ENCODE peak calls at places on chromosomes 12 and 14, in four cellular contexts. T is gastrocnemius medialis, U is mesendoderm, N is skeletal muscle cell. S is an unnamed sample.

GRCh38 chr14:94936411-94936892 is 166.5 kb upstream of the GSC start:
- DNase-seq in T (peak; percentile 36), U (no peak), N (no peak), S (no peak)

GRCh38 chr14:104266643-104267575 is 128.5 kb downstream of the KIF26A start:
- DNase-seq in T (no peak), U (no peak), N (no peak), S (no peak)

GRCh38 chr12:95547522-95548055 is 3.7 kb downstream of the USP44 start:
- DNase-seq in T (no peak), U (peak; percentile 81), N (no peak), S (no peak)

GRCh38 chr12:103677341-103677740 is 90.3 kb downstream of the STAB2 start:
- DNase-seq in T (no peak), U (peak; percentile 41), N (no peak), S (no peak)

GRCh38 chr12:54603173-54603814 is 14.8 kb upstream of the PPP1R1A start:
- DNase-seq in T (peak; percentile 45), U (peak; percentile 84), N (no peak), S (no peak)

GRCh38 chr12:115794659-115795081 is 482.8 kb downstream of the MED13L start:
- DNase-seq in T (no peak), U (peak; percentile 93), N (no peak), S (no peak)

GRCh38 chr12:53073881-53074280 is 5.3 kb downstream of the SPRYD3 start:
- DNase-seq in T (no peak), U (no peak), N (no peak), S (no peak)

GRCh38 chr12:104816845-104817503 is 141.1 kb downstream of the SLC41A2 start:
- DNase-seq in T (no peak), U (no peak), N (no peak), S (no peak)

GRCh38 chr12:96236221-96236822 is 42.1 kb downstream of the ELK3 start:
- DNase-seq in T (no peak), U (no peak), N (no peak), S (no peak)

GRCh38 chr14:56199095-56199975 is 81.1 kb downstream of the PELI2 start:
- DNase-seq in T (peak; percentile 49), U (peak; percentile 55), N (peak; percentile 97), S (peak; percentile 98)

GRCh38 chr12:130633771-130634170 is 82.3 kb downstream of the RIMBP2 start:
- DNase-seq in T (peak; percentile 53), U (peak; percentile 70), N (no peak), S (no peak)

GRCh38 chr12:3680919-3681594 is 71.9 kb downstream of the CRACR2A start:
- DNase-seq in T (no peak), U (no peak), N (no peak), S (no peak)

GRCh38 chr12:117039891-117040309 is 59.3 kb downstream of the TESC start:
- DNase-seq in T (no peak), U (no peak), N (no peak), S (no peak)

GRCh38 chr14:63045234-63045611 is at the start of gene KCNH5:
- DNase-seq in T (no peak), U (peak; percentile 85), N (no peak), S (no peak)

GRCh38 chr12:6915023-6915788 is 826 bp downstream of the ENO2 start:
- DNase-seq in T (no peak), U (peak; percentile 92), N (no peak), S (no peak)

GRCh38 chr12:49865782-49866135 is 22.9 kb upstream of the BCDIN3D start:
- DNase-seq in T (no peak), U (no peak), N (no peak), S (no peak)

GRCh38 chr14:105151131-105151837 is 17.3 kb downstream of the JAG2 start:
- DNase-seq in T (peak; percentile 10), U (no peak), N (no peak), S (no peak)

GRCh38 chr12:52097045-52097666 is 17.7 kb downstream of the SMIM41 start:
- DNase-seq in T (no peak), U (no peak), N (no peak), S (no peak)

GRCh38 chr14:64714432-64715025 is 10.3 kb downstream of the PLEKHG3 start:
- DNase-seq in T (no peak), U (peak; percentile 19), N (no peak), S (no peak)

GRCh38 chr14:64713677-64714076 is 9.5 kb downstream of the PLEKHG3 start:
- DNase-seq in T (no peak), U (no peak), N (no peak), S (no peak)

GRCh38 chr14:64717870-64718269 is 13.6 kb downstream of the PLEKHG3 start:
- DNase-seq in T (no peak), U (peak; percentile 23), N (no peak), S (no peak)

GRCh38 chr14:64715146-64715627 is 11.0 kb downstream of the PLEKHG3 start:
- DNase-seq in T (no peak), U (peak; percentile 60), N (no peak), S (no peak)

GRCh38 chr14:64715628-64716412 is 11.6 kb downstream of the PLEKHG3 start:
- DNase-seq in T (no peak), U (peak; percentile 80), N (no peak), S (no peak)
- H3K4me3 ChIP-seq in T (peak overlapping the region; percentile 37), U (no peak overlapping the region), N (no peak overlapping the region), S (peak overlapping the region; percentile 28)

GRCh38 chr12:45522227-45522626 is 207.3 kb upstream of the ARID2 start:
- DNase-seq in T (no peak), U (no peak), N (no peak), S (no peak)

GRCh38 chr12:45517360-45517759 is 212.1 kb upstream of the ARID2 start:
- DNase-seq in T (no peak), U (no peak), N (no peak), S (no peak)

GRCh38 chr12:45518516-45519235 is 210.8 kb upstream of the ARID2 start:
- DNase-seq in T (no peak), U (no peak), N (no peak), S (no peak)
- H3K4me3 ChIP-seq in T (no peak overlapping the region), U (no peak overlapping the region), N (no peak overlapping the region), S (no peak overlapping the region)

GRCh38 chr12:31317471-31318397 is 8.2 kb downstream of the SINHCAF start:
- DNase-seq in T (no peak), U (no peak), N (no peak), S (no peak)
- H3K4me3 ChIP-seq in T (peak overlapping the region; percentile 44), U (no peak overlapping the region), N (peak overlapping the region; percentile 26), S (no peak overlapping the region)

DNA sequence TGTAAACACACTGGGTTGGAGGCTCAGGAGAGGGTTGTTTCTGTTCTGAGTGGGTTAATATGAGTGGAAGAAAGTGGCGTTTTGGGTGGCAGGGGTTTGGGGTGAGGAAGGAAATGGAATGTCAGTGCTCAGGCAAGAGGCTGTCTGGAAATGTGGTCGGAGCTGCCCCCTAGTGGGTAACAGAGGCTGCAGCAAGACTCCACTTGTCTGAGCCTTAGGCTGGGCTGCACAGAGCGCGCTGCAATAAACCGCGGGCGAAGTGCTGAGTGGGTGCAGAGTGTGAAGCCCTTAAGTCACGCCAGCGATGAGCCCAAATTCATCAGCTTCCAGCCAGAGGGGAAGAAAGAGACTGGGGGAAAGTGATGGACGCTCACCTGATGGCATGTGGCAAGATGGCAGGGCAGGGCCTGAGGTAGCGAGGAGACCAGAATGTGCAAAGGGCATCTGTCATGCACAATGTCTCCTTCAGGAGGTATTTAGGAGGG is 12.3 kb downstream of the VSX2 start:
- DNase-seq in T (peak; percentile 56), U (peak; percentile 79), N (peak; percentile 16), S (no peak)
- H3K4me3 ChIP-seq in T (peak overlapping the region; percentile 52), U (no peak overlapping the region), N (peak overlapping the region; percentile 23), S (peak overlapping the region; percentile 28)